ENCODE peak calls at places on chromosome 3, in four cellular contexts. W, O, J and Z are unnamed samples.

GRCh38 chr3:135059580-135059979 is 264.5 kb downstream of the EPHB1 start:
- DNase-seq in W (no peak), O (no peak), J (no peak), Z (no peak)

GRCh38 chr3:175620532-175620931 is 761.4 kb downstream of the NAALADL2 start:
- DNase-seq in W (no peak), O (no peak), J (no peak), Z (no peak)

GRCh38 chr3:86797946-86798345 is 193.0 kb downstream of the VGLL3 start:
- DNase-seq in W (no peak), J (no peak), O (no peak), Z (no peak)

GRCh38 chr3:169354774-169355501 is 308.6 kb downstream of the MECOM start:
- DNase-seq in O (no peak), W (no peak), J (no peak), Z (no peak)

GRCh38 chr3:136152963-136153362 is 43.2 kb downstream of the MSL2 start:
- DNase-seq in W (no peak), J (no peak), O (no peak), Z (no peak)

GRCh38 chr3:87260270-87260669 is 16.1 kb downstream of the POU1F1 start:
- DNase-seq in O (peak), J (no peak), W (peak), Z (no peak)

GRCh38 chr3:109115451-109115850 is 2.5 kb downstream of the MORC1 start:
- DNase-seq in W (no peak), O (no peak), J (no peak), Z (no peak)

GRCh38 chr3:40249168-40249567 is 60.3 kb upstream of the EIF1B start:
- DNase-seq in O (no peak), W (no peak), J (no peak), Z (no peak)

GRCh38 chr3:79515072-79515471 is 252.7 kb downstream of the ROBO1 start:
- DNase-seq in J (no peak), W (no peak), O (no peak), Z (no peak)

GRCh38 chr3:186275436-186275835 is 86.6 kb downstream of the DGKG start:
- DNase-seq in W (no peak), O (no peak), J (no peak), Z (no peak)

GRCh38 chr3:115961390-115961789 is 338.1 kb downstream of the GAP43 start:
- DNase-seq in W (no peak), O (no peak), J (no peak), Z (no peak)

GRCh38 chr3:63857311-63857710 is 6.3 kb downstream of the THOC7 start:
- DNase-seq in J (no peak), O (no peak), W (no peak), Z (no peak)

GRCh38 chr3:177438596-177439220 is 241.4 kb upstream of the TBL1XR1 start:
- DNase-seq in J (no peak), O (no peak), W (no peak), Z (no peak)

GRCh38 chr3:105791134-105791533 is 77.7 kb downstream of the CBLB start:
- DNase-seq in W (no peak), J (no peak), O (no peak), Z (no peak)

GRCh38 chr3:86702381-86702958 is 288.5 kb downstream of the VGLL3 start:
- DNase-seq in O (no peak), W (no peak), J (no peak), Z (no peak)

GRCh38 chr3:66407281-66408218 is 93.3 kb downstream of the LRIG1 start:
- DNase-seq in J (no peak), W (peak), O (peak), Z (peak)

GRCh38 chr3:26589678-26590077 is 32.9 kb upstream of the LRRC3B start:
- DNase-seq in J (no peak), W (no peak), O (no peak), Z (no peak)

GRCh38 chr3:30520695-30521094 is 85.7 kb upstream of the TGFBR2 start:
- DNase-seq in W (no peak), J (no peak), O (no peak), Z (no peak)

GRCh38 chr3:139281512-139282196 is 62.2 kb upstream of the MRPS22 start:
- DNase-seq in W (no peak), J (no peak), O (no peak), Z (no peak)

GRCh38 chr3:24986635-24987034 is 441.4 kb upstream of the RARB start:
- DNase-seq in J (no peak), W (no peak), O (no peak), Z (no peak)

GRCh38 chr3:156761007-156761406 is 65.1 kb upstream of the LEKR1 start:
- DNase-seq in O (no peak), J (no peak), W (no peak), Z (no peak)

GRCh38 chr3:47394140-47394855 is 13.5 kb downstream of the PTPN23 start:
- DNase-seq in W (no peak), J (no peak), O (no peak), Z (no peak)

GRCh38 chr3:114764056-114764492 is 383.0 kb downstream of the ZBTB20 start:
- DNase-seq in W (no peak), O (peak), J (no peak), Z (no peak)

GRCh38 chr3:55813268-55814097 is 326.4 kb upstream of the WNT5A start:
- DNase-seq in J (no peak), O (no peak), W (no peak), Z (no peak)

GRCh38 chr3:188926141-188926540 is 245.6 kb upstream of the TPRG1 start:
- DNase-seq in J (no peak), O (no peak), W (no peak), Z (no peak)

GRCh38 chr3:43413676-43414368 is 127.5 kb downstream of the SNRK start:
- DNase-seq in O (no peak), J (no peak), W (no peak), Z (no peak)

GRCh38 chr3:124217542-124217941 is 225.6 kb upstream of the ROPN1 start:
- DNase-seq in O (peak), W (no peak), J (no peak), Z (peak)

GRCh38 chr3:195904364-195904763 is 4.0 kb downstream of the TNK2 start:
- DNase-seq in J (no peak), W (no peak), O (no peak), Z (no peak)

GRCh38 chr3:45143673-45144670 is 2.2 kb downstream of the CDCP1 start:
- DNase-seq in W (no peak), O (no peak), J (no peak), Z (no peak)

GRCh38 chr3:69787436-69788168 is 48.3 kb downstream of the MITF start:
- DNase-seq in J (no peak), O (no peak), W (no peak), Z (no peak)

GRCh38 chr3:174355505-174355904 is 503.6 kb upstream of the NAALADL2 start:
- DNase-seq in W (no peak), O (no peak), J (no peak), Z (no peak)

GRCh38 chr3:127598841-127599570 is 795 bp downstream of the MCM2 start:
- DNase-seq in W (no peak), O (no peak), J (no peak), Z (no peak)

GRCh38 chr3:50156991-50157493 is 1.9 kb downstream of the SEMA3F start:
- DNase-seq in J (no peak), W (no peak), O (peak), Z (peak)

GRCh38 chr3:36600413-36600812 is 163.9 kb downstream of the DCLK3 start:
- DNase-seq in W (no peak), O (no peak), J (no peak), Z (no peak)

GRCh38 chr3:55588120-55588765 is 101.1 kb upstream of the WNT5A start:
- DNase-seq in J (no peak), O (no peak), W (no peak), Z (no peak)

GRCh38 chr3:183629546-183630301 is 5.7 kb upstream of the KLHL24 start:
- DNase-seq in O (no peak), W (no peak), J (no peak), Z (no peak)